ENCODE peak calls at places on chromosomes 13 and 19, in six cellular contexts. T is fibroblast of lung, M is GM12864, U is upper lobe of right lung, Y is GM10248, A is fibroblast of pulmonary artery. X is an unnamed sample.

GRCh38 chr13:22287343-22287922 is 616.6 kb downstream of the FGF9 start:
- DNase-seq in A (no peak), Y (no peak), U (no peak), T (no peak), M (no peak), X (no peak)

GRCh38 chr13:73702419-73703071 is 431.7 kb downstream of the KLF12 start:
- DNase-seq in T (peak), Y (peak), A (no peak), U (no peak), M (peak), X (no peak)

GRCh38 chr13:94967183-94968039 is 255.1 kb upstream of the SOX21 start:
- DNase-seq in M (no peak), T (peak), U (no peak), Y (peak), A (peak), X (no peak)

GRCh38 chr13:108621421-108621820 is 8.0 kb upstream of the MYO16 start:
- DNase-seq in A (no peak), Y (no peak), M (no peak), T (no peak), U (no peak), X (no peak)

GRCh38 chr13:31282741-31283455 is 83.1 kb downstream of the B3GLCT start:
- DNase-seq in A (peak), U (no peak), M (no peak), T (no peak), Y (no peak), X (no peak)

GRCh38 chr13:81713201-81713600 is 1372.3 kb upstream of the SPRY2 start:
- DNase-seq in M (no peak), U (no peak), T (no peak), A (no peak), Y (no peak), X (no peak)

GRCh38 chr13:50370303-50370950 is 355.2 kb downstream of the KCNRG start:
- DNase-seq in U (no peak), T (no peak), Y (no peak), M (peak), A (no peak), X (peak)

GRCh38 chr13:30334663-30335386 is 27.5 kb upstream of the KATNAL1 start:
- DNase-seq in A (peak), T (no peak), Y (peak), U (no peak), M (no peak), X (no peak)

GRCh38 chr19:18291590-18292459 is 10.4 kb upstream of the JUND start:
- DNase-seq in A (peak), M (no peak), U (peak), T (peak), Y (peak), X (peak)

GRCh38 chr19:548841-549830 is 5.3 kb downstream of the GZMM start:
- DNase-seq in U (no peak), Y (no peak), M (no peak), T (no peak), A (no peak), X (no peak)

GRCh38 chr13:54373211-54373610 is 1344.6 kb downstream of the OLFM4 start:
- DNase-seq in Y (no peak), T (no peak), M (no peak), A (no peak), U (no peak), X (no peak)

GRCh38 chr13:66513728-66514127 is 716.4 kb downstream of the PCDH9 start:
- DNase-seq in T (peak), M (no peak), Y (no peak), U (no peak), A (peak), X (no peak)

GRCh38 chr19:12766051-12766521 is 9.3 kb downstream of the HOOK2 start:
- DNase-seq in T (no peak), Y (peak), A (peak), M (no peak), U (peak), X (peak)

GRCh38 chr19:6963937-6964336 is 57.3 kb downstream of the MBD3L2B start:
- DNase-seq in U (no peak), M (no peak), A (no peak), T (no peak), Y (no peak), X (no peak)

GRCh38 chr13:105272660-105273631 is 1262.5 kb downstream of the EFNB2 start:
- DNase-seq in U (no peak), T (no peak), Y (no peak), M (no peak), A (no peak), X (no peak)

GRCh38 chr19:38263696-38264485 is 482 bp upstream of the SPINT2 start:
- DNase-seq in A (peak), M (no peak), T (peak), U (peak), Y (peak), X (peak)

GRCh38 chr13:110503037-110503901 is 58.3 kb downstream of the RAB20 start:
- DNase-seq in Y (no peak), T (no peak), A (no peak), U (no peak), M (no peak), X (no peak)

GRCh38 chr13:106122234-106122633 is 413.2 kb downstream of the EFNB2 start:
- DNase-seq in T (no peak), Y (no peak), M (no peak), A (no peak), U (no peak), X (no peak)

DNA sequence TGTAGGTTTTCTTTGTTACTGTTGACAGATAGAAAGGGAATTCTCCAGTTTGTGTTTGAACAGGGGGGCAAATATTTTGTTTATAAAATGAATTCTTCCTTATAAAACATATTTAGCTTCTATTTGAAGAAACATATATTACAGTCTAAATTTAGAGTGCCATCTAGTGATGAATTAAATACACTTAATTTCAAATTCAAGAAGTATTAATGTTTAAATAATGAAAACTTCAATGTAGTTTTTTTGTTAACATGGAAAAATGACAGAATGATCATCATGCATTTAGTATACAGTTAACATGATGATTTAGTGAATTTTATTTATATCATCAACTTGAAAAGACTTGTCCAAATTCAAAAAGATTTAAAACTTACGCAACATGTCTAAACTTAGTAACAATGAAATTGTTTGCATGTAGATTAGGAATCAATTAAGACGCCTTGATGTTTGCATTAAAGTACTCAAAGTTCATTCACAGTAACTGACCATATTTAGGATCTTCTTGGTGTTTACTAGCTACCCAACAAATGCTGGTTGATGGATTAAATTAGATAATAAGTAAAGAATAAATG is 765.9 kb upstream of the SLITRK1 start:
- DNase-seq in T (no peak), A (peak), U (no peak), M (no peak), Y (no peak), X (no peak)
- TF ChIP-seq CTCF in T (no peak), A (peak), U (no peak), M (no peak), Y (no peak), X (no peak)

DNA sequence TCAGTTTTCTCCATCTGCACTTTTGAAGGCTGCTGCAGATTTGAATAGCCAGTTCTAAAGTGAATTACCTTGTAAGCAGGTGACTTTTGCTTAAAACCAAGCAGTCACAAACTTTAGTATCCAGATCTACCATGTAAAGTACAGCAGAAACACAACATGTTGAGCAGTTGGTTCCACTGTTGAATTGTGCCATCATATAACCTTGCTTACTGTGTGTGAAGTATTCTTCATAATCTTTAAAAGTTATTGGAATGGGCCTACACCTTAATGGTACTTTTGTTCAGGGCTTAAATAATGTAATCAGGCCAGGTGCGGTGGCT is 23.2 kb upstream of the MTUS2 start:
- DNase-seq in Y (no peak), U (no peak), A (no peak), M (no peak), T (no peak), X (no peak)
- TF ChIP-seq CTCF in Y (no peak), U (no peak), A (no peak), M (no peak), T (no peak), X (peak)

GRCh38 chr19:9958451-9958850 is 22.1 kb upstream of the OLFM2 start:
- DNase-seq in Y (no peak), T (peak), U (no peak), M (no peak), A (peak), X (no peak)
- TF ChIP-seq CTCF in Y (no peak), T (no peak), U (no peak), M (no peak), A (no peak), X (no peak)

GRCh38 chr13:20546559-20546958 is 20.4 kb upstream of the IFT88 start:
- DNase-seq in A (no peak), M (no peak), T (no peak), U (no peak), Y (no peak), X (peak)

GRCh38 chr13:20547479-20547908 is 19.5 kb upstream of the IFT88 start:
- DNase-seq in U (no peak), T (no peak), M (no peak), Y (no peak), A (no peak), X (no peak)

GRCh38 chr13:20553309-20553708 is 13.6 kb upstream of the IFT88 start:
- DNase-seq in T (no peak), U (no peak), M (no peak), Y (no peak), A (no peak), X (no peak)

DNA sequence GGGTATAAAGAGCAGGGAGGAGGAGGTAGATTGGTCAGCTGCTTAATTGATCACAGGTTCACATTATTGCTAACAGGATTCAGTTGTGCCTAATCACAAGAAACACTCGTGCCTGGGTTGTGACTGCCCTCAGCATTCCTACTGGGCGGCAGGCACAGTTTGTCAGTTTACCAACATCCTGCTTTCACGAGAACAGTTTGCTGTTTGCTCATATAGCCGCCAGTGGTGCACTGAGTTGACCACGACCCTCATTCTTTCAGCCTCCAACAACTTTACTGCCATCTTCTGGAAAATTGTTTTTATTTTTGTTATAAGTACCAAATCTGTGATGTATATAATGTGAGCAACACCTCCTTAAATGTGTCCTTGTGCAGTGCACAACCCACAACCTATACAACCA is 16.2 kb upstream of the IFT88 start:
- DNase-seq in U (no peak), T (no peak), M (no peak), Y (no peak), A (no peak), X (no peak)
- TF ChIP-seq CTCF in U (no peak), T (no peak), M (no peak), Y (no peak), A (no peak), X (no peak)

GRCh38 chr19:41883821-41884733 is 1.1 kb downstream of the ARHGEF1 start:
- DNase-seq in M (peak), U (peak), Y (peak), T (peak), A (peak), X (peak)
- TF ChIP-seq CTCF in M (no peak), U (peak), Y (peak), T (no peak), A (peak), X (no peak)

GRCh38 chr13:113748101-113748861 is 10.7 kb upstream of the TMEM255B start:
- DNase-seq in A (no peak), M (no peak), T (no peak), U (no peak), Y (no peak), X (peak)
- TF ChIP-seq CTCF in A (no peak), M (no peak), T (no peak), U (no peak), Y (no peak), X (no peak)

DNA sequence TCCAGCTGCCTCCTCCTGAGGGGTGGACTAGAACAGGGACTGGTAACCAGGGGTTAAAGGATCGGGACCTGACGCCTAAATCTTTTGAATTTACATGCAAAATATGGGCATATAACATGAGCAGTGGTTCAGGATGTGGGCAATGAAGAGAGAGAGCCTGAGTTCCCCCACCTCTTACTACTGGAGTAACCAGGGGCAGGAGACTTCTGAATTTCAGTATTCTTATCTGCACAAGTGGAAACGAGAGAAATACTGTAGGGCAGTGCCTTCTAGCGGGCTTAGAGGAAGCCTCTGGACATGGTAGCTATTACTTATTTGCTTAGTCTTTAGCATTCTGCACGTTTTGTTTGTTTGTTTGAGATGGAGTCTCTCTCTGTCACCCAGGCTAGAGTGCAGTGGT is 26.3 kb downstream of the BCAT2 start:
- DNase-seq in M (no peak), T (no peak), A (peak), Y (no peak), U (no peak), X (no peak)
- TF ChIP-seq CTCF in M (peak), T (peak), A (peak), Y (no peak), U (peak), X (no peak)

DNA sequence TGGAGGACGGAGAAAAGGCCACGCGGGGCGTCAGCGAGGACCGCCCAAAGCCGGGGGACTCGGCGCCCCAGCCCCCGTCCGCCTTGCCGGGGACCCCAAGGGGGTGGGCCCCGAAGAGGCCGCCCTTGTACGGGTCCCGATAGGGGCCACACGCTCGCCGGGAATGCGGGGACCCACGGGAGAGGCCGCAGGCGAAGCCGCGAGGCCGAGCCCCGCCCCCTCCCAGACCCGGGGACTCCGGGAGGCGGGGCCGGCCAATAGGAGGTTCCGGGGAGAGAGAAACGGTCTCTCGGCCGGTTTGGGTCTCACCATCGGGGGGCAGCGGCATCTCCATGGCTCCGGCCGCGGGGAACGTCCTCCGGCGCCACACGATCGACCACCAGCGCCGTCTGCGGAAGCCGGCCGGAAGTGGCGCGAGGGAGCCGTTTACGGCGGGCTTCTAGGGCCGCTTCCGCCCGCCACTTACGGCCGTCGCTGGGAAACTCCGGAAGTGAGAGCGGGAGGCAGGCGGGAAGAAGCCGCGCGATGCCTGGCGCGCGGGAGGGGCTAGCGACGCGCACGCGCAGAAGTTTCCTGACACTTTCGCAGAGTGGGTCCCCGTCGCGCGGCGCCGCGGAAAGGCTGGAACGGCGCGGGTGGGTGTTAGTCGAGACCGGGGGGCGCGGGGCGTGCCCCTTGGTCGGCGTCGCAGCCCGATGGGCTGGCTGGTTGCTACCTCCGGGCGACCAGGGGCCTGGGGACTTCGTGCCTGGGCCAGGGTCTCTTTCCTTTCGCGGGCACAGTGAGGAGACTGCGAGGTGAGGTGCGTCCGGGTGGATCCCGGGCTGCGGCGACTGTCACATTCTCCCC is at the start of gene CHERP:
- DNase-seq in Y (peak), A (peak), T (peak), M (peak), U (peak), X (peak)
- TF ChIP-seq CTCF in Y (no peak), A (no peak), T (no peak), M (no peak), U (no peak), X (no peak)

DNA sequence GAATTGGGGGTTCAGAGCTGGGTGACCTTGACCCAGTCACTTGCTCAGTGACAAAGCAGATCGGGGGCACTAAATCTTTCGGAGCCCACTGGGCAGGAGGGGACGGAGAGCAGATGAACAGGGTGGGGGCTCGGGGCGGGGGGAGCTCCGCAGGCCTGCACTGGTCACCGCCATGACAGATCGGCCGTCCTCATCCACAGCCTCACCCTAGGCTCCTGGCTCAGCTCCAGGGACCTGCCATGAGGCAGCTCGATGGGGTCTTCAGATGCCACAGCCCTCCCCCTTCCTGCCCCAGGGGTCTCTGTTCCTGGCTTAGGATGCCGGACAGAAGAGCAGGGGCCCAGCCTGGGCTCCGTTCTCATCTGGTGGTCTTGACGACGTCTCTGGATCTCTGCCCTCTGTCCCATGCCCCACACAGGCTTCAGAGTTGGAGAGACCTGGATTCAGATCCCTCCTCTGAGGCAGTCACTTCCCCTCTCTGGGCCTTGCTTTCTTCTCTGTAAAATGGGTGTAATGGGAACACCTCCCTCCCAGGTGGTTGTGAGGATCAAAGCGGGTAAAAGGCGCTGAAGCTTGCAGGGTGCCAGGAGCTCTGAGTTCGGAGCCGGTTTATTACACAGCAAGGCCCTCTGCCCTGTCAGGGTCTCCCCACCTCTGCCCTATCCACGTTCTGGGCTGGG is 3.0 kb downstream of the KDM4B start:
- DNase-seq in Y (no peak), M (no peak), A (no peak), T (no peak), U (no peak), X (no peak)
- TF ChIP-seq CTCF in Y (no peak), M (no peak), A (no peak), T (no peak), U (no peak), X (no peak)

DNA sequence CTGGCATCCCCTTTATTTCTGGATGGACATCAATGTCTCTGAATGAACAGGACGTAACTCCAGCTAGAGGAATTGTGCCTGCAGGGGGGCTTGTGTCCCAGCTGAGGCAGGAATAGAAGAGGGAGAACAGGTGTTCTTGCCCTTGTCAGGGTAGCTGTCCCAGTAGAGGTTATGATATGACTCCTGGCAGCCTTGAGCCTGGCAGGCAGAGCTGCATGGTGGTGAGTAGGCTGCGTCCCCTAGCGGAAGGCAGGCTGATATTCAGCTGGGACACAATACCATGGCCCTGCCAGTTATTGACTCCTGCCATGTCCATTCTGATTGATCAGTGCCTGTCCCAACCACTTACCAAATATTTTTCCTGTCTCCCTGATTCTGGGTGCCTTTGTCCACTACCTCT is 197.2 kb downstream of the RAP2A start:
- DNase-seq in U (no peak), M (no peak), Y (no peak), A (no peak), T (no peak), X (no peak)
- TF ChIP-seq CTCF in U (no peak), M (peak), Y (peak), A (no peak), T (no peak), X (no peak)

X was measured in CD14-positive monocyte.